ENCODE peak calls at places on chromosome 12, in six cellular contexts. J is activated CD4-positive, alpha-beta T cell treated with anti-CD3 and anti-CD28 coated beads, Interleukin-2, amount 50 U/mL, for 1 hour; D is coronary artery; C is SIG-M5; V is occipital lobe; K is activated T-helper 1 cell treated with Interleukin-2 at 50 U/mL for 16 hours. H is an unnamed sample.

GRCh38 chr12:53427905-53428594 is 4.4 kb downstream of the AMHR2 start:
- DNase-seq in J (no peak), D (no peak), C (no peak), V (no peak), K (no peak), H (no peak)

GRCh38 chr12:111404362-111405148 is 1.2 kb upstream of the SH2B3 start:
- DNase-seq in J (peak; percentile 49), D (no peak), C (no peak), V (no peak), K (no peak), H (peak; percentile 69)

GRCh38 chr12:98211914-98212695 is 303.3 kb upstream of the TMPO start:
- DNase-seq in J (no peak), D (no peak), C (no peak), V (no peak), K (no peak), H (no peak)

GRCh38 chr12:59398164-59398563 is 197.7 kb upstream of the SLC16A7 start:
- DNase-seq in J (no peak), D (no peak), C (no peak), V (no peak), K (no peak), H (no peak)

GRCh38 chr12:106300761-106301160 is 1.8 kb upstream of the TCP11L2 start:
- DNase-seq in J (no peak), D (no peak), C (no peak), V (no peak), K (no peak), H (no peak)

GRCh38 chr12:175759-176158 is 38.2 kb downstream of the SLC6A12 start:
- DNase-seq in J (no peak), D (no peak), C (no peak), V (no peak), K (no peak), H (no peak)

GRCh38 chr12:32494676-32495075 is 95.3 kb downstream of the FGD4 start:
- DNase-seq in J (no peak), D (no peak), C (no peak), V (no peak), K (no peak), H (no peak)

GRCh38 chr12:68876471-68876870 is 56.5 kb downstream of the CPM start:
- DNase-seq in J (no peak), D (no peak), C (no peak), V (no peak), K (no peak), H (no peak)

GRCh38 chr12:42587564-42588307 is 1.8 kb downstream of the PRICKLE1 start:
- DNase-seq in J (no peak), D (no peak), C (no peak), V (no peak), K (no peak), H (no peak)

GRCh38 chr12:124567673-124568373 is 411 bp upstream of the NCOR2 start:
- DNase-seq in J (peak; percentile 81), D (peak; percentile 95), C (peak; percentile 55), V (peak; percentile 90), K (peak; percentile 76), H (peak; percentile 85)

GRCh38 chr12:75603475-75603874 is 92.1 kb upstream of the KRR1 start:
- DNase-seq in J (no peak), D (no peak), C (no peak), V (no peak), K (no peak), H (no peak)

GRCh38 chr12:3777206-3777809 is 24.4 kb upstream of the CRACR2A start:
- DNase-seq in J (no peak), D (no peak), C (no peak), V (no peak), K (no peak), H (no peak)

GRCh38 chr12:63897931-63898330 is 53.4 kb downstream of the SRGAP1 start:
- DNase-seq in J (no peak), D (no peak), C (no peak), V (no peak), K (no peak), H (no peak)

GRCh38 chr12:10016881-10017280 is 6.5 kb downstream of the CLEC12B start:
- DNase-seq in J (no peak), D (no peak), C (no peak), V (no peak), K (no peak), H (no peak)

GRCh38 chr12:93483151-93483807 is 16.0 kb downstream of the MRPL42 start:
- DNase-seq in J (no peak), D (no peak), C (no peak), V (no peak), K (no peak), H (no peak)

GRCh38 chr12:123076604-123077297 is 74.1 kb downstream of the PITPNM2 start:
- DNase-seq in J (peak; percentile 42), D (no peak), C (no peak), V (no peak), K (no peak), H (no peak)